ENCODE peak calls at places on chromosomes 3 and 15, in seven cellular contexts. K is H1, T is SK-N-SH, J is K562, Z is HCT116, F is GM12878, A is HepG2. S is an unnamed sample.

GRCh38 chr15:32822739-32823138 is 104.9 kb downstream of the GREM1 start:
- DNase-seq in J (no peak), T (no peak), A (no peak), F (no peak), K (no peak), Z (no peak), S (no peak)

GRCh38 chr3:120129718-120130117 is 35.5 kb upstream of the GSK3B start:
- DNase-seq in J (no peak), K (no peak), F (no peak), A (no peak), Z (no peak), T (no peak), S (no peak)

GRCh38 chr3:162165346-162165745 is 668.7 kb downstream of the OTOL1 start:
- DNase-seq in A (no peak), Z (no peak), F (no peak), J (no peak), T (no peak), K (no peak), S (no peak)

GRCh38 chr15:98754283-98755022 is 106.1 kb downstream of the IGF1R start:
- DNase-seq in T (no peak), A (no peak), K (peak; percentile 45), Z (no peak), J (no peak), F (no peak), S (peak; percentile 59)

GRCh38 chr15:45539680-45540079 is 17.1 kb upstream of the SLC30A4 start:
- DNase-seq in Z (no peak), J (no peak), K (no peak), T (no peak), F (no peak), A (no peak), S (no peak)

GRCh38 chr15:94056314-94056713 is 175.0 kb upstream of the MCTP2 start:
- DNase-seq in K (no peak), T (no peak), A (no peak), J (no peak), F (no peak), Z (no peak), S (no peak)

GRCh38 chr3:53195602-53196574 is 34.9 kb downstream of the PRKCD start:
- DNase-seq in F (no peak), Z (peak; percentile 12), J (peak; percentile 76), K (peak; percentile 92), A (no peak), T (peak; percentile 94), S (peak; percentile 37)

GRCh38 chr3:88640581-88640980 is 466.8 kb upstream of the EPHA3 start:
- DNase-seq in T (no peak), F (no peak), K (no peak), Z (no peak), J (no peak), A (no peak), S (no peak)

GRCh38 chr3:99866167-99866810 is 48.6 kb downstream of the CMSS1 start:
- DNase-seq in J (no peak), F (peak; percentile 41), A (no peak), K (no peak), Z (no peak), T (no peak), S (no peak)

GRCh38 chr3:47016934-47017435 is 37.5 kb downstream of the NBEAL2 start:
- DNase-seq in J (peak; percentile 85), F (peak; percentile 40), T (no peak), K (no peak), Z (no peak), A (no peak), S (no peak)

GRCh38 chr3:53077476-53078220 is 31.8 kb upstream of the SFMBT1 start:
- DNase-seq in F (no peak), A (no peak), J (no peak), Z (no peak), T (no peak), K (no peak), S (no peak)

GRCh38 chr15:90915216-90915807 is 12.2 kb downstream of the MAN2A2 start:
- DNase-seq in F (no peak), Z (no peak), T (no peak), J (no peak), K (no peak), A (no peak), S (no peak)

GRCh38 chr3:184066211-184066610 is 13.4 kb downstream of the HTR3C start:
- DNase-seq in K (no peak), A (no peak), J (no peak), T (no peak), F (no peak), Z (no peak), S (no peak)

GRCh38 chr3:45119824-45120614 is 26.2 kb downstream of the CDCP1 start:
- DNase-seq in K (no peak), A (peak; percentile 58), T (no peak), Z (no peak), F (no peak), J (no peak), S (no peak)

GRCh38 chr3:73622135-73622534 is 2.6 kb downstream of the PDZRN3 start:
- DNase-seq in F (no peak), J (no peak), K (no peak), A (peak; percentile 3), Z (no peak), T (peak; percentile 78), S (peak; percentile 43)

GRCh38 chr3:86949850-86950249 is 41.1 kb downstream of the VGLL3 start:
- DNase-seq in A (no peak), J (no peak), F (no peak), K (no peak), T (no peak), Z (no peak), S (no peak)

GRCh38 chr3:86982883-86983282 is 8.1 kb downstream of the VGLL3 start:
- DNase-seq in T (no peak), A (no peak), J (no peak), K (no peak), Z (no peak), F (no peak), S (no peak)

GRCh38 chr3:2823437-2824211 is 286.6 kb downstream of the IL5RA start:
- DNase-seq in F (no peak), T (no peak), J (no peak), A (no peak), K (no peak), Z (no peak), S (no peak)

GRCh38 chr3:16253601-16254000 is 11.1 kb downstream of the DPH3 start:
- DNase-seq in A (no peak), Z (no peak), F (no peak), K (no peak), J (no peak), T (no peak), S (no peak)

GRCh38 chr15:69439623-69440022 is 13.0 kb upstream of the RPLP1 start:
- DNase-seq in A (no peak), K (no peak), T (no peak), Z (no peak), J (no peak), F (no peak), S (no peak)

GRCh38 chr15:67914537-67915373 is 74.9 kb upstream of the RNU6-1 start:
- DNase-seq in F (no peak), Z (no peak), J (peak; percentile 44), A (peak; percentile 65), T (no peak), K (peak; percentile 47), S (peak; percentile 78)

GRCh38 chr3:14439501-14440167 is 37.2 kb downstream of the SLC6A6 start:
- DNase-seq in Z (no peak), J (peak; percentile 77), K (no peak), T (peak; percentile 87), A (no peak), F (no peak), S (no peak)

GRCh38 chr3:119405315-119405714 is 58.1 kb downstream of the TMEM39A start:
- DNase-seq in K (no peak), F (no peak), A (no peak), J (no peak), T (no peak), Z (no peak), S (no peak)

GRCh38 chr15:60326343-60326742 is 71.4 kb downstream of the ANXA2 start:
- DNase-seq in F (no peak), A (no peak), J (no peak), Z (no peak), T (no peak), K (no peak), S (no peak)

GRCh38 chr15:60325905-60326304 is 71.9 kb downstream of the ANXA2 start:
- DNase-seq in J (no peak), T (no peak), A (no peak), F (no peak), K (no peak), Z (no peak), S (no peak)

GRCh38 chr15:60326824-60327654 is 70.7 kb downstream of the ANXA2 start:
- DNase-seq in T (peak; percentile 40), Z (peak; percentile 47), K (no peak), A (peak; percentile 50), J (peak; percentile 55), F (no peak), S (peak; percentile 17)

GRCh38 chr15:60324706-60325438 is 72.9 kb downstream of the ANXA2 start:
- DNase-seq in Z (no peak), A (no peak), T (no peak), J (no peak), F (no peak), K (no peak), S (no peak)

GRCh38 chr15:60328852-60329443 is 68.8 kb downstream of the ANXA2 start:
- DNase-seq in K (no peak), J (peak; percentile 57), A (no peak), F (no peak), Z (no peak), T (peak; percentile 36), S (no peak)
- TF ChIP-seq JUND in K (no peak), J (no peak), A (no peak), F (no peak), Z (no peak), T (no peak), S (no peak)

GRCh38 chr3:33807190-33807589 is 8.8 kb downstream of the PDCD6IP start:
- DNase-seq in A (no peak), T (no peak), K (no peak), J (no peak), F (no peak), Z (no peak), S (no peak)
- TF ChIP-seq JUND in A (no peak), T (no peak), K (no peak), J (no peak), F (no peak), Z (no peak), S (no peak)

DNA sequence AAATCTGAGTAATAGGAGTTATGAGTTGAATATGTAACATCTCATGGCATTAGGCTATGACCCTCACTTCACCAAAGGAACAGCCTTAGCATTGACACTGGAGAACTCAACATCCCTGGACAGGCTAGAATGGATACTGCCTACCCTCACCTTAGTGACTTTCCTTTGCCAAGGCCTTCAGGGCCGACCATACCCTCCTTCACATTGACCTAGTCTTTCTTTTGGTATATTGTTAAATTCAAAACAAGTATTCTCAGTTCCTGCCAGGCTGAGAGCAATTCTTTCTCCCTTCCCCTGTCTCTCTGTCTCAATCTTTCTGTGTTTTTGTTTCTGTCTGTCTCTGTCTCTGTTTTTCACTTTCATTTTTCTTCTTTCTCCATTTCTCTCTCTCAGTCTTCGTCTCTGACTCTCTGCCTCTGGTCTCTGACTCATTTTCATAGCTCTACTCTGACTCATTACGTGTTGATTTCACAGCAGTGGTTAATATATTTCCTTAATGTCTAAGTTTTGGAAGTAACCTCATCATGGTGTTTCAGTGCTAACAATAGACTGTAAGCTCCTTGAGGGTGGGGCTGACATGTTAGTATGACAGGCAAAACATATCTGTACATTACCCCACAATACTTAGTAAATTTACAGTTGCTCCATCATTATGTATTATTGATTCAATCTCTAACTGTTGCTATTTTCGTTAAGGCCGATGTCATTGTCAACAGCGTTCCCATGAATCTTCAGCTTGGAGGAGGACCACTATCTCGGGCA is 32.5 kb downstream of the PARP15 start:
- DNase-seq in Z (peak; percentile 13), A (no peak), T (no peak), J (no peak), F (peak; percentile 98), K (no peak), S (no peak)
- TF ChIP-seq JUND in Z (peak; percentile 90), A (no peak), T (peak; percentile 88), J (no peak), F (peak; percentile 97), K (no peak), S (no peak)

GRCh38 chr3:189393598-189393997 is 221.8 kb downstream of the TPRG1 start:
- DNase-seq in Z (peak; percentile 2), T (no peak), F (no peak), K (no peak), J (no peak), A (no peak), S (no peak)
- TF ChIP-seq JUND in Z (no peak), T (no peak), F (no peak), K (no peak), J (no peak), A (no peak), S (no peak)

S was measured in T47D.